ENCODE peak calls at places on chromosome 17, in eight cellular contexts. One of them, this sample, is unnamed.

GRCh38 chr17:48637323-48638260 is 11.4 kb upstream of the HOXB9 start:
- DNase-seq in PC-3: peak; percentile 76
- DNase-seq in IMR-90: peak; percentile 85
- DNase-seq in thoracic aorta: no peak
- DNase-seq in psoas muscle: no peak
- DNase-seq in gastrocnemius medialis: no peak
- DNase-seq in ovary: no peak
- DNase-seq in left lung: no peak
- DNase-seq in this sample: no peak

GRCh38 chr17:48241131-48241591 is 133.6 kb downstream of the SNX11 start:
- DNase-seq in left lung: peak; percentile 34
- DNase-seq in ovary: peak; percentile 49
- DNase-seq in IMR-90: peak; percentile 42
- DNase-seq in psoas muscle: peak; percentile 56
- DNase-seq in PC-3: peak; percentile 87
- DNase-seq in thoracic aorta: no peak
- DNase-seq in gastrocnemius medialis: peak; percentile 8
- DNase-seq in this sample: peak; percentile 91

GRCh38 chr17:56131431-56131830 is 21.8 kb upstream of the ANKFN1 start:
- DNase-seq in gastrocnemius medialis: no peak
- DNase-seq in PC-3: no peak
- DNase-seq in ovary: no peak
- DNase-seq in thoracic aorta: no peak
- DNase-seq in left lung: no peak
- DNase-seq in psoas muscle: no peak
- DNase-seq in IMR-90: no peak
- DNase-seq in this sample: no peak

GRCh38 chr17:39508987-39509386 is 47.7 kb downstream of the CDK12 start:
- DNase-seq in ovary: no peak
- DNase-seq in psoas muscle: no peak
- DNase-seq in IMR-90: no peak
- DNase-seq in gastrocnemius medialis: no peak
- DNase-seq in left lung: no peak
- DNase-seq in thoracic aorta: no peak
- DNase-seq in PC-3: no peak
- DNase-seq in this sample: no peak

GRCh38 chr17:7408863-7409262 is 1.2 kb downstream of the NLGN2 start:
- DNase-seq in gastrocnemius medialis: no peak
- DNase-seq in PC-3: no peak
- DNase-seq in psoas muscle: no peak
- DNase-seq in left lung: no peak
- DNase-seq in thoracic aorta: no peak
- DNase-seq in ovary: no peak
- DNase-seq in IMR-90: no peak
- DNase-seq in this sample: no peak

GRCh38 chr17:60154616-60155426 is 5.0 kb downstream of the CA4 start:
- DNase-seq in IMR-90: peak; percentile 68
- DNase-seq in psoas muscle: peak; percentile 68
- DNase-seq in ovary: no peak
- DNase-seq in thoracic aorta: no peak
- DNase-seq in PC-3: peak; percentile 71
- DNase-seq in left lung: no peak
- DNase-seq in gastrocnemius medialis: no peak
- DNase-seq in this sample: no peak

GRCh38 chr17:4175921-4176802 is 33.2 kb downstream of the CYB5D2 start:
- DNase-seq in left lung: no peak
- DNase-seq in psoas muscle: no peak
- DNase-seq in gastrocnemius medialis: no peak
- DNase-seq in PC-3: no peak
- DNase-seq in ovary: no peak
- DNase-seq in thoracic aorta: no peak
- DNase-seq in IMR-90: peak; percentile 45
- DNase-seq in this sample: no peak

GRCh38 chr17:45342306-45342705 is 25.5 kb upstream of the MAP3K14 start:
- DNase-seq in PC-3: no peak
- DNase-seq in IMR-90: no peak
- DNase-seq in ovary: peak; percentile 31
- DNase-seq in thoracic aorta: no peak
- DNase-seq in gastrocnemius medialis: no peak
- DNase-seq in left lung: no peak
- DNase-seq in psoas muscle: no peak
- DNase-seq in this sample: no peak

GRCh38 chr17:19741832-19742457 is 6.2 kb downstream of the ALDH3A1 start:
- DNase-seq in psoas muscle: no peak
- DNase-seq in gastrocnemius medialis: no peak
- DNase-seq in PC-3: no peak
- DNase-seq in thoracic aorta: no peak
- DNase-seq in ovary: no peak
- DNase-seq in left lung: no peak
- DNase-seq in IMR-90: no peak
- DNase-seq in this sample: no peak

GRCh38 chr17:74872313-74873035 is at the start of gene FDXR:
- DNase-seq in ovary: peak; percentile 41
- DNase-seq in thoracic aorta: no peak
- DNase-seq in PC-3: peak; percentile 21
- DNase-seq in psoas muscle: no peak
- DNase-seq in left lung: no peak
- DNase-seq in IMR-90: peak; percentile 3
- DNase-seq in gastrocnemius medialis: no peak
- DNase-seq in this sample: no peak

GRCh38 chr17:64183815-64184397 is 54.0 kb upstream of the ERN1 start:
- DNase-seq in gastrocnemius medialis: no peak
- DNase-seq in psoas muscle: no peak
- DNase-seq in IMR-90: peak; percentile 77
- DNase-seq in thoracic aorta: no peak
- DNase-seq in left lung: no peak
- DNase-seq in ovary: no peak
- DNase-seq in PC-3: peak; percentile 56
- DNase-seq in this sample: no peak

GRCh38 chr17:9271989-9272388 is 250.7 kb downstream of the NTN1 start:
- DNase-seq in PC-3: no peak
- DNase-seq in IMR-90: no peak
- DNase-seq in thoracic aorta: no peak
- DNase-seq in psoas muscle: no peak
- DNase-seq in ovary: no peak
- DNase-seq in gastrocnemius medialis: no peak
- DNase-seq in left lung: no peak
- DNase-seq in this sample: no peak

DNA sequence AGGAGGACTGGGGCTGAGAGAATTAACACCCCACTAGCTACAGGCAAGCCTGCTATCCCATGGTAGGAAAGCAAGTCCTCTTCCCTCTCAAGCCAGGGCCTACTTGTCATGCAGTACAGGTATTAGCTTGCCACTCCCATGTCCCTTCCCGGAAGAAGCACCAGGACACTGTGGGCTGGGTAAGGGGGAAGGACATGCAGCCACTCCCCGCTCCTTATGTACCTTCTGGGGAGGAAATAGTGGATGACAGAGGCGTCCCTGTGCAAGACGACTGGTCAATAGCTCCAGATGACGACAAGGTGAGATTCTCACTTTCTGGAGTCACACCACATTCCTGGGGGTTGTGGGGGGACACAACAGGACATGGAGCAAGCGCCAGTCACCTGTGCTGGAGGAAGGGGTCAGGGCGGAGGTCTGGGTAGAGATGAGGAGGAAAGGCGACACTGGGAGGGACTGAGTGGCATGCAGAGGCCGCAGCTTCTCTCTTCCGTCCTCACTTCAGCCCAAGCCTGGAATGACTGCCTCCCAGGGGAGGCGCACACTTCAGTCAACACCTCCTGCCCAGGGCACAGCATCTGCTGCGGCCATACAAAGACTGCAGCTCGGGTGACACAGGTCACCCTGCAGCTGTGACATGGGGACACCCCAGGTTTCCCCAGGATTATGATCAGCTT is 15.1 kb upstream of the FOXJ1 start:
- DNase-seq in thoracic aorta: no peak
- DNase-seq in left lung: no peak
- DNase-seq in ovary: no peak
- DNase-seq in PC-3: no peak
- DNase-seq in gastrocnemius medialis: no peak
- DNase-seq in psoas muscle: peak; percentile 52
- DNase-seq in IMR-90: no peak
- DNase-seq in this sample: no peak
- H3K4me3 ChIP-seq in thoracic aorta: no peak overlapping the region
- H3K4me3 ChIP-seq in left lung: no peak overlapping the region
- H3K4me3 ChIP-seq in ovary: no peak overlapping the region
- H3K4me3 ChIP-seq in PC-3: no peak overlapping the region
- H3K4me3 ChIP-seq in gastrocnemius medialis: no peak overlapping the region
- H3K4me3 ChIP-seq in psoas muscle: no peak overlapping the region
- H3K4me3 ChIP-seq in IMR-90: no peak overlapping the region
- H3K4me3 ChIP-seq in this sample: no peak overlapping the region

GRCh38 chr17:79778504-79779087 is 648 bp downstream of the CBX2 start:
- DNase-seq in thoracic aorta: no peak
- DNase-seq in ovary: peak; percentile 73
- DNase-seq in IMR-90: no peak
- DNase-seq in psoas muscle: no peak
- DNase-seq in gastrocnemius medialis: no peak
- DNase-seq in PC-3: peak; percentile 41
- DNase-seq in left lung: no peak
- DNase-seq in this sample: peak; percentile 58
- TF ChIP-seq CTCF in thoracic aorta: no peak
- TF ChIP-seq CTCF in ovary: no peak
- TF ChIP-seq CTCF in IMR-90: no peak
- TF ChIP-seq CTCF in psoas muscle: no peak
- TF ChIP-seq CTCF in gastrocnemius medialis: no peak
- TF ChIP-seq CTCF in PC-3: no peak
- TF ChIP-seq CTCF in left lung: no peak
- TF ChIP-seq CTCF in this sample: no peak

GRCh38 chr17:50466371-50467113 is 2.1 kb downstream of the CHAD start:
- DNase-seq in gastrocnemius medialis: no peak
- DNase-seq in psoas muscle: no peak
- DNase-seq in ovary: no peak
- DNase-seq in thoracic aorta: no peak
- DNase-seq in IMR-90: no peak
- DNase-seq in PC-3: peak; percentile 41
- DNase-seq in left lung: no peak
- DNase-seq in this sample: no peak

GRCh38 chr17:50465171-50465570 is 3.5 kb downstream of the CHAD start:
- DNase-seq in ovary: no peak
- DNase-seq in IMR-90: no peak
- DNase-seq in psoas muscle: peak; percentile 28
- DNase-seq in gastrocnemius medialis: no peak
- DNase-seq in thoracic aorta: no peak
- DNase-seq in PC-3: no peak
- DNase-seq in left lung: no peak
- DNase-seq in this sample: no peak

GRCh38 chr17:50464121-50464520 is 4.6 kb downstream of the CHAD start:
- DNase-seq in ovary: no peak
- DNase-seq in IMR-90: no peak
- DNase-seq in psoas muscle: no peak
- DNase-seq in left lung: no peak
- DNase-seq in thoracic aorta: no peak
- DNase-seq in PC-3: no peak
- DNase-seq in gastrocnemius medialis: no peak
- DNase-seq in this sample: no peak

GRCh38 chr17:50464736-50465135 is 3.9 kb downstream of the CHAD start:
- DNase-seq in psoas muscle: peak; percentile 22
- DNase-seq in ovary: no peak
- DNase-seq in gastrocnemius medialis: no peak
- DNase-seq in left lung: no peak
- DNase-seq in thoracic aorta: no peak
- DNase-seq in PC-3: no peak
- DNase-seq in IMR-90: no peak
- DNase-seq in this sample: no peak

GRCh38 chr17:50465635-50466034 is 3.0 kb downstream of the CHAD start:
- DNase-seq in thoracic aorta: no peak
- DNase-seq in PC-3: no peak
- DNase-seq in IMR-90: no peak
- DNase-seq in left lung: no peak
- DNase-seq in gastrocnemius medialis: no peak
- DNase-seq in psoas muscle: no peak
- DNase-seq in ovary: no peak
- DNase-seq in this sample: no peak
- H3K27ac ChIP-seq in thoracic aorta: no peak overlapping the region
- H3K27ac ChIP-seq in PC-3: no peak overlapping the region
- H3K27ac ChIP-seq in IMR-90: no peak overlapping the region
- H3K27ac ChIP-seq in left lung: no peak overlapping the region
- H3K27ac ChIP-seq in gastrocnemius medialis: no peak overlapping the region
- H3K27ac ChIP-seq in psoas muscle: no peak overlapping the region
- H3K27ac ChIP-seq in ovary: no peak overlapping the region
- H3K27ac ChIP-seq in this sample: no peak overlapping the region

GRCh38 chr17:49984283-49984682 is 10.7 kb downstream of the DLX3 start:
- DNase-seq in PC-3: no peak
- DNase-seq in psoas muscle: no peak
- DNase-seq in IMR-90: no peak
- DNase-seq in thoracic aorta: no peak
- DNase-seq in gastrocnemius medialis: no peak
- DNase-seq in ovary: no peak
- DNase-seq in left lung: no peak
- DNase-seq in this sample: no peak
- H3K4me3 ChIP-seq in PC-3: no peak overlapping the region
- H3K4me3 ChIP-seq in psoas muscle: no peak overlapping the region
- H3K4me3 ChIP-seq in IMR-90: no peak overlapping the region
- H3K4me3 ChIP-seq in thoracic aorta: no peak overlapping the region
- H3K4me3 ChIP-seq in gastrocnemius medialis: no peak overlapping the region
- H3K4me3 ChIP-seq in ovary: no peak overlapping the region
- H3K4me3 ChIP-seq in left lung: no peak overlapping the region
- H3K4me3 ChIP-seq in this sample: no peak overlapping the region

GRCh38 chr17:76473541-76473985 is 6.2 kb downstream of the AANAT start:
- DNase-seq in left lung: no peak
- DNase-seq in psoas muscle: no peak
- DNase-seq in PC-3: no peak
- DNase-seq in gastrocnemius medialis: no peak
- DNase-seq in IMR-90: no peak
- DNase-seq in thoracic aorta: no peak
- DNase-seq in ovary: no peak
- DNase-seq in this sample: no peak
- TF ChIP-seq CTCF in left lung: no peak
- TF ChIP-seq CTCF in psoas muscle: peak; percentile 6
- TF ChIP-seq CTCF in PC-3: peak; percentile 62
- TF ChIP-seq CTCF in gastrocnemius medialis: no peak
- TF ChIP-seq CTCF in IMR-90: peak; percentile 35
- TF ChIP-seq CTCF in thoracic aorta: no peak
- TF ChIP-seq CTCF in ovary: no peak
- TF ChIP-seq CTCF in this sample: peak; percentile 35

DNA sequence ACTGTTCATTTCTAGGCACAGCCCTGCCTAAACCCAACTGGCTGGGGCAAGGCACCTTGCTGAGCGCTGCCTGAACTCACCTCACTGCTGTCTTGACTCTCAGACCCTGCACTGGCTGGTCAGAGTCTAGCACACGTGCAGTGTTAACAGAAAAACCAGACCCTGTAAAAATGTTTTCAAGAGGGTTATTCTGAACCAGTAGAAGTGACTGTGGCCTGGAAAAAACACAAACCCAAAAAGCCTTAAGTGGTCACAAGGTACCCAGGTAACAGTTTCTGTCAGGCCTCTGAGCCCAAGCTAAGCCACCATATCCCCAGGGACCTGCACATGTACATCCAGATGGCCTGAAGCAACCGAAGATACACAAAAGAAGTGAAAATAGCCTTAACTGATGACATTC is 6.1 kb upstream of the EIF4A3 start:
- DNase-seq in gastrocnemius medialis: no peak
- DNase-seq in left lung: no peak
- DNase-seq in psoas muscle: no peak
- DNase-seq in IMR-90: no peak
- DNase-seq in ovary: no peak
- DNase-seq in thoracic aorta: no peak
- DNase-seq in PC-3: no peak
- DNase-seq in this sample: no peak
- H3K27ac ChIP-seq in gastrocnemius medialis: no peak overlapping the region
- H3K27ac ChIP-seq in left lung: peak overlapping the region; percentile 72
- H3K27ac ChIP-seq in psoas muscle: no peak overlapping the region
- H3K27ac ChIP-seq in IMR-90: no peak overlapping the region
- H3K27ac ChIP-seq in ovary: no peak overlapping the region
- H3K27ac ChIP-seq in thoracic aorta: no peak overlapping the region
- H3K27ac ChIP-seq in PC-3: no peak overlapping the region
- H3K27ac ChIP-seq in this sample: no peak overlapping the region